ENCODE peak calls at places on chromosome X, in five cellular contexts. X is fibroblast of lung, D is DND-41, I is GM23248, B is HCT116. S is an unnamed sample.

GRCh38 chrX:118802857-118803256 is 20.8 kb upstream of the ZCCHC12 start:
- DNase-seq in X (peak; percentile 14), D (no peak), I (peak; percentile 17), B (no peak), S (no peak)

GRCh38 chrX:116009871-116010710 is 160.5 kb upstream of the AGTR2 start:
- DNase-seq in X (no peak), D (no peak), I (no peak), B (no peak), S (peak; percentile 91)

GRCh38 chrX:48702716-48703115 is 6.2 kb downstream of the SUV39H1 start:
- DNase-seq in X (no peak), D (no peak), I (no peak), B (no peak), S (no peak)

GRCh38 chrX:13208281-13208935 is 111.4 kb downstream of the ATXN3L start:
- DNase-seq in X (no peak), D (peak; percentile 7), I (no peak), B (no peak), S (no peak)

GRCh38 chrX:34877451-34877850 is 65.1 kb upstream of the FAM47B start:
- DNase-seq in X (peak; percentile 66), D (no peak), I (peak; percentile 45), B (no peak), S (no peak)

GRCh38 chrX:522456-522855 is 108.1 kb upstream of the SHOX start:
- DNase-seq in X (no peak), D (no peak), I (no peak), B (no peak), S (no peak)

GRCh38 chrX:111511477-111511876 is at the start of gene SERTM2:
- DNase-seq in X (peak; percentile 47), D (no peak), I (no peak), B (no peak), S (peak; percentile 19)

GRCh38 chrX:23756165-23756564 is 13.1 kb upstream of the ACOT9 start:
- DNase-seq in X (peak; percentile 30), D (peak; percentile 60), I (peak; percentile 64), B (no peak), S (peak; percentile 62)

GRCh38 chrX:154719132-154719675 is 31.7 kb downstream of the GAB3 start:
- DNase-seq in X (peak; percentile 84), D (peak; percentile 77), I (peak; percentile 72), B (no peak), S (no peak)

GRCh38 chrX:54808109-54808604 is 612 bp downstream of the MAGED2 start:
- DNase-seq in X (peak; percentile 47), D (peak; percentile 61), I (peak; percentile 53), B (peak; percentile 6), S (peak; percentile 10)

GRCh38 chrX:139538907-139539593 is 8.5 kb downstream of the F9 start:
- DNase-seq in X (peak; percentile 2), D (no peak), I (no peak), B (no peak), S (no peak)

GRCh38 chrX:68480969-68481368 is 17.9 kb upstream of the YIPF6 start:
- DNase-seq in X (no peak), D (no peak), I (no peak), B (no peak), S (no peak)

GRCh38 chrX:45449982-45450381 is 249.3 kb upstream of the DIPK2B start:
- DNase-seq in X (peak; percentile 50), D (no peak), I (no peak), B (peak; percentile 36), S (no peak)

DNA sequence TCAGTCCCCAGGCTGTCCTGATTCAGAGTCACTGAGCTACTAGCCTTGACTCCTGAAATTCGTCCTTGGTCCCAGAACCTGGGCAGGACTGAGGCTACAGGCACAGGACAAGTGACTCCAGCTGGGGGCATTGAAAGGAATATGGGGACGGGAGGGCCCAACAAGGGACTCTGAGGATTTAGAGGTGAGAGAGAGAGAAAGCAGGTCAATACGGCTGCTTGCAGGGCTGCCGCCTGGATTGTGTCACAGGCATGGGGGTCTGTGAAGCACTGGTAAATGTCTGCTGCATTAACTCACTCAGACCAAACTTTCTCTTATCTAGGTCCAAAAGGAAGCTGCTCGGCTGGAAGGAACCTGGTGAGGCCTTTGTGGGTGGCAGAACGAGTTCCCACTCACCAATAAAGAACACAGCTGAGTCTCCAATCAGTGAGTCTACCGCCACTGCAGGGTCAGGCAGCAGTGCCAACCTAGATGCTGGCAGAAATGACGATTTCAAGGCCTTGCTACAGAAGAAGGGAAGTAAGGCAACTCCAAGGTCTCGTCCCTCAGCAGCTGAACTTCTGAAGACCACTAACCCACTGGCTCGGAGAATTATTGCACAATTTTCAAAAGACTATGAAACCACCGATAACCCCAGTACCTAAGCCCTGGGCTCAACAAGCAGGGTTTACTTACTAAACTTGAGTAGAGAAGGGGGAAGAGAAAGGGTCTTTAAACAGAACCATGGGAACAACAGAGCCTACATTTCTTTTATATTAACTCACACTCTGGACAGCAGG is 11.4 kb upstream of the RTL5 start:
- DNase-seq in X (no peak), D (no peak), I (no peak), B (no peak), S (no peak)
- H3K4me2 ChIP-seq in X (no peak overlapping the region), D (no peak overlapping the region), I (no peak overlapping the region), B (no peak overlapping the region), S (no peak overlapping the region)

DNA sequence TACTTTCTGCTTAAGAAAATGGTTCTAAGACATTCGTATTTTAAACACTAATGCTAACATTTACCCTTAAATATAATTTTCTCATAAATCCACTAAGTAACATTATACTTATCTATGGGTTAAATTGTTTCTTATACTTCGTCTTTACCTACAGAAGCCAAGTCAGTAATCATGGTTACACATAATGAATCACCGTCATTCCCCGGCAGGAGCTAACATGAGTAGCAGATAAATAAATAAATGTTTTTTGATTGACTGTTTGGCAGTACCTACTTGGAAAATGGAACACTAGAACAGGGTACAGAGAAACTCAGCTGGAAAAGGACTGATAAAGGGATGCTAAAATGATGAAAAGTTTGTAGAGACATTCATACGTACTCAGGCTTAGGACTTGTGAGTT is 430.4 kb downstream of the ACTRT1 start:
- DNase-seq in X (no peak), D (no peak), I (no peak), B (no peak), S (no peak)
- TF ChIP-seq EZH2 in X (no peak), D (no peak), I (no peak), B (no peak), S (no peak)

DNA sequence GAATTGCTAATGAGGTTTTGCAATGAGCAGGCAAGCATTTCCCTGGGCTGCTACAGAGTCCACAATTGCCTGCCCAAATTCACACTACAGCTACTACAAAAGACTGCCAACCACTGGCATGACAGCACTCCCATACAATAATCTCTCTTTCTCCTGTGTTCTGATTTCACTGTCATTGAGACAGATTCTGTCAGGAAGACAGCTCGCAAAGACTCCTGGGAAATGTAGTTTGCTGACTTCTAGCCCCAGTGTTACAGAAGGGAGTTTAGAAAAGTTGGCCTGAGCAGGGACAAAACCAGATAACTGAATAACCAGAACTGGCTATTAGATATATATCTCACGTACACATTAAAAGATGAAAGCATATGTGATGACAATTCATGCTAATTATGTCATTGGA is 1231.3 kb upstream of the PRKX start:
- DNase-seq in X (no peak), D (no peak), I (no peak), B (no peak), S (no peak)
- H3K4me2 ChIP-seq in X (no peak overlapping the region), D (no peak overlapping the region), I (no peak overlapping the region), B (no peak overlapping the region), S (no peak overlapping the region)

DNA sequence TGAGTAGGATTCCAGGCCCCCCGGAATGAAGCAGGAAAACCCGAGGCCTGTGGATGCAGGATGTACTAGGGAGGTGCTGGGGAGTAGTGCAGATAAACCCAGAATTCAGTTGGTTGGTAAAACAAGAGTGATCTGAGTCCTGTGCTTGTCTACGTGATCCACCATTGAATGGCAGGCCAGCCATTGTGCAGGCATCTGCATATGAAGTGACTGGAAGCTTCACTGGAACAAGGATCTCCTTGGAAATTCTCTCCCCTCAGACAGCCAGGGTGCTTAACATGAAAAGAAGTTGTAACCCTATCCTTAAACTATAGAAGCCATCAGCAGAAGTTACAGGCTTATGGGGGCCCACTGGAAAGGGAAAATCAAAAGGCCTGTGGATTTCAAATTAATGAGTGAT is 656 bp upstream of the GSPT2 start:
- DNase-seq in X (no peak), D (peak; percentile 5), I (no peak), B (no peak), S (no peak)
- TF ChIP-seq EZH2 in X (no peak), D (no peak), I (no peak), B (no peak), S (no peak)

GRCh38 chrX:133412665-133413064 is 2.6 kb downstream of the GPC4 start:
- DNase-seq in X (no peak), D (no peak), I (no peak), B (no peak), S (no peak)
- H3K4me2 ChIP-seq in X (no peak overlapping the region), D (no peak overlapping the region), I (no peak overlapping the region), B (no peak overlapping the region), S (no peak overlapping the region)

GRCh38 chrX:40157228-40158035 is 59.7 kb upstream of the BCOR start:
- DNase-seq in X (no peak), D (no peak), I (no peak), B (no peak), S (no peak)

GRCh38 chrX:40154853-40155616 is 57.3 kb upstream of the BCOR start:
- DNase-seq in X (no peak), D (no peak), I (peak; percentile 63), B (no peak), S (peak; percentile 28)

GRCh38 chrX:40154229-40154852 is 56.6 kb upstream of the BCOR start:
- DNase-seq in X (no peak), D (peak; percentile 56), I (peak; percentile 70), B (no peak), S (no peak)

GRCh38 chrX:40156472-40157227 is 58.9 kb upstream of the BCOR start:
- DNase-seq in X (no peak), D (no peak), I (no peak), B (no peak), S (no peak)

DNA sequence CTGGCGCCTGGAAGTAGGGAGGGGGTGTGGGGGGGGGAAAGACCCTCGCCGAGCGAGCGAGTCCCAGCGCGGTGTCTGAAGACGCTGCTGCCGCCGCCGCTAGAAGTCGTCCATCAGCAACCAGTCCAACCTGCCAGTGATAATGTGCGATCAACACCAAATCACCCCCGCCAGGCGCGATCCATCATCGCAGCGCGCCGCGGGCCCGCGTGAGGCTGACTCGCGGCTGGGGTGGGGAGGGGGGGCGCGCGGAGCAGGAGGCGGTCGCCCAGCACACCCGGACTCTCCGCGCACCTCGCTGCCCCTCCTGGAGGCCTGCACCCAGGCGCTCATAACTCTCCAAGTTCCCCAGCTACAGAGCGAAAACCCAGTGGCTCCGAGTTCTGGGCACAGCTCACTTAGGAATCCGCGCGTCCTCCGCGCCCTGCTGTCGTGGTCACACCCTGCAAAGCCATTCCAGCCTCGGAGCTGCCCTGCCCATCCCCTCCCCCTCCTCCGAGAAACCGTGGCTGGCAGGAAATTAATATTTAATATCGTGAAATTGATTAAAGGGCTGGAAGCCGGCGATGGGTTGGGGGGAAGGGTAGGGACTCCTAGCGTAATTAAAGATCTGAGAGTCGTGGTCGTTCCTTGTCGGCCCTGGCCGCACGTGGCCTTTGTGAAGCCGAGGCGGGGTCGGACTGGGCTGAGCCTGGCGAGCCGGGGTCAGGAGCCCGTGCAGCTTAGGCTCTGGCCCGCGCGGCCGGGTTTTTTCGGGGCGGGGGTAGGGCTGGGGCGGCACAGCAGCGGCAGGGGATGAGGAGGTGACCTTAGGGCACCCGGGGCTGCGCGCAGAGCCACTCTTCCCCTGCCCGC is 58.1 kb upstream of the BCOR start:
- DNase-seq in X (no peak), D (no peak), I (peak; percentile 35), B (no peak), S (no peak)
- TF ChIP-seq EZH2 in X (no peak), D (no peak), I (no peak), B (no peak), S (no peak)

GRCh38 chrX:40383360-40383759 is 197.4 kb upstream of the ATP6AP2 start:
- DNase-seq in X (no peak), D (no peak), I (no peak), B (no peak), S (no peak)
- H3K4me2 ChIP-seq in X (no peak overlapping the region), D (no peak overlapping the region), I (no peak overlapping the region), B (no peak overlapping the region), S (no peak overlapping the region)

S was measured in MM.1S.